ENCODE peak calls at places on chromosomes 1 and 21, in five cellular contexts. One of them, this sample, is unnamed.

GRCh38 chr1:66401244-66401643 is 132.7 kb upstream of the SGIP1 start:
- DNase-seq in endothelial cell of umbilical vein: no peak
- DNase-seq in HepG2: no peak
- DNase-seq in A549: no peak
- DNase-seq in GM12878: no peak
- DNase-seq in this sample: no peak

GRCh38 chr1:29282924-29283803 is 46.8 kb downstream of the PTPRU start:
- DNase-seq in A549: peak
- DNase-seq in endothelial cell of umbilical vein: peak
- DNase-seq in HepG2: peak
- DNase-seq in GM12878: no peak
- DNase-seq in this sample: peak

GRCh38 chr1:57632401-57632800 is 208.5 kb upstream of the DAB1 start:
- DNase-seq in HepG2: no peak
- DNase-seq in endothelial cell of umbilical vein: peak
- DNase-seq in A549: no peak
- DNase-seq in GM12878: no peak
- DNase-seq in this sample: no peak

GRCh38 chr1:201531551-201532425 is 7.1 kb upstream of the NAV1 start:
- DNase-seq in endothelial cell of umbilical vein: no peak
- DNase-seq in GM12878: no peak
- DNase-seq in HepG2: no peak
- DNase-seq in A549: no peak
- DNase-seq in this sample: peak

GRCh38 chr1:233509596-233509995 is 104.3 kb upstream of the KCNK1 start:
- DNase-seq in endothelial cell of umbilical vein: no peak
- DNase-seq in A549: no peak
- DNase-seq in GM12878: no peak
- DNase-seq in HepG2: no peak
- DNase-seq in this sample: no peak

GRCh38 chr1:75727571-75727970 is 3.1 kb downstream of the ACADM start:
- DNase-seq in A549: no peak
- DNase-seq in endothelial cell of umbilical vein: no peak
- DNase-seq in HepG2: no peak
- DNase-seq in GM12878: no peak
- DNase-seq in this sample: no peak

GRCh38 chr1:205590457-205590768 is 41.4 kb downstream of the ELK4 start:
- DNase-seq in endothelial cell of umbilical vein: no peak
- DNase-seq in HepG2: no peak
- DNase-seq in A549: no peak
- DNase-seq in GM12878: no peak
- DNase-seq in this sample: no peak

GRCh38 chr1:67031848-67032247 is 22.1 kb downstream of the SLC35D1 start:
- DNase-seq in A549: no peak
- DNase-seq in endothelial cell of umbilical vein: no peak
- DNase-seq in GM12878: no peak
- DNase-seq in HepG2: no peak
- DNase-seq in this sample: no peak

GRCh38 chr21:25375675-25376074 is 231.6 kb downstream of the MRPL39 start:
- DNase-seq in endothelial cell of umbilical vein: peak
- DNase-seq in GM12878: no peak
- DNase-seq in HepG2: no peak
- DNase-seq in A549: no peak
- DNase-seq in this sample: no peak

GRCh38 chr21:32094792-32095191 is 184.1 kb downstream of the MIS18A start:
- DNase-seq in HepG2: no peak
- DNase-seq in A549: peak
- DNase-seq in GM12878: no peak
- DNase-seq in endothelial cell of umbilical vein: peak
- DNase-seq in this sample: no peak

DNA sequence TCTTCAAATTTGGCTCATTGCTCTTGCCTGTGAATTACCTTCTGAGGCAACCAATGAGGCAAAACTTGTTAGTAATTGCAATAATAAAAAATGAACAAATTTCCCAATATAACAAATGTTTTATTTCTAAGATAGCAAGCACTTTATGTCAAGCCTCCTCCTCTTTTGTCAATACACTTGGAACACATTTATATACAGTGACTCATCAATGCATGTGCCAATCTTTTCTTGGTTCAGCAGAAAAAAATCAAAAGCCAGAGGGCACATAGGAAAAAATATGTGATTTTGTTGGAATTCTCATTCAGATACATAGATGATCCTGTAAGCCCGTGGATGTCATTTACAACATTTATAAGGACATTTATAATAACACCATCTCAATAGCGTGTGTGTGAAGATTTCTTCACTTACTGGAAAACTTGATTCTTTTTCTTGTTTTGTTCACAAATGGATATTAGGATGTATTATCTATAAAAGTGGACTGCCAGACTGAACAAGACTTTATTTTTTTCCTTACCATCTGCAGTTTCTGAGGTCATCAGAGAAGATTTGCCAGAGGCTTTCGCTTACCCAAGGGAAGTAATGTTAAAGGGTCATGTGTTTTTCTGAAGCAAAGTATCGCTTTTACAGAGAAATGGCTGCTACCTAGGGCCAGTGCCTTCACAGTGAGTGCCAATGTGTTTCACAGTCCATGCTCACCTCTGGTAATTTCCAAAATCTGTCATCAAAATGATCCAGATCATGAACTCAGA is 645.7 kb upstream of the PTBP2 start:
- DNase-seq in A549: no peak
- DNase-seq in GM12878: no peak
- DNase-seq in HepG2: no peak
- DNase-seq in endothelial cell of umbilical vein: peak
- DNase-seq in this sample: no peak
- TF ChIP-seq MAX in A549: no peak
- TF ChIP-seq MAX in GM12878: no peak
- TF ChIP-seq MAX in HepG2: no peak
- TF ChIP-seq MAX in endothelial cell of umbilical vein: no peak
- TF ChIP-seq MAX in this sample: no peak

GRCh38 chr21:42652527-42653491 is 612 bp upstream of the PDE9A start:
- DNase-seq in endothelial cell of umbilical vein: peak
- DNase-seq in A549: peak
- DNase-seq in HepG2: peak
- DNase-seq in GM12878: no peak
- DNase-seq in this sample: no peak
- TF ChIP-seq MYC in endothelial cell of umbilical vein: no peak
- TF ChIP-seq MYC in A549: no peak
- TF ChIP-seq MYC in HepG2: peak
- TF ChIP-seq MYC in GM12878: no peak
- TF ChIP-seq MYC in this sample: no peak

GRCh38 chr1:206609229-206609991 is 2.9 kb downstream of the EIF2D start:
- DNase-seq in endothelial cell of umbilical vein: peak
- DNase-seq in HepG2: no peak
- DNase-seq in GM12878: peak
- DNase-seq in A549: no peak
- DNase-seq in this sample: no peak

GRCh38 chr1:206608108-206608698 is 4.1 kb downstream of the EIF2D start:
- DNase-seq in endothelial cell of umbilical vein: peak
- DNase-seq in HepG2: peak
- DNase-seq in A549: peak
- DNase-seq in GM12878: no peak
- DNase-seq in this sample: peak

GRCh38 chr1:206606867-206607266 is 5.4 kb downstream of the EIF2D start:
- DNase-seq in GM12878: no peak
- DNase-seq in endothelial cell of umbilical vein: peak
- DNase-seq in HepG2: peak
- DNase-seq in A549: peak
- DNase-seq in this sample: peak

DNA sequence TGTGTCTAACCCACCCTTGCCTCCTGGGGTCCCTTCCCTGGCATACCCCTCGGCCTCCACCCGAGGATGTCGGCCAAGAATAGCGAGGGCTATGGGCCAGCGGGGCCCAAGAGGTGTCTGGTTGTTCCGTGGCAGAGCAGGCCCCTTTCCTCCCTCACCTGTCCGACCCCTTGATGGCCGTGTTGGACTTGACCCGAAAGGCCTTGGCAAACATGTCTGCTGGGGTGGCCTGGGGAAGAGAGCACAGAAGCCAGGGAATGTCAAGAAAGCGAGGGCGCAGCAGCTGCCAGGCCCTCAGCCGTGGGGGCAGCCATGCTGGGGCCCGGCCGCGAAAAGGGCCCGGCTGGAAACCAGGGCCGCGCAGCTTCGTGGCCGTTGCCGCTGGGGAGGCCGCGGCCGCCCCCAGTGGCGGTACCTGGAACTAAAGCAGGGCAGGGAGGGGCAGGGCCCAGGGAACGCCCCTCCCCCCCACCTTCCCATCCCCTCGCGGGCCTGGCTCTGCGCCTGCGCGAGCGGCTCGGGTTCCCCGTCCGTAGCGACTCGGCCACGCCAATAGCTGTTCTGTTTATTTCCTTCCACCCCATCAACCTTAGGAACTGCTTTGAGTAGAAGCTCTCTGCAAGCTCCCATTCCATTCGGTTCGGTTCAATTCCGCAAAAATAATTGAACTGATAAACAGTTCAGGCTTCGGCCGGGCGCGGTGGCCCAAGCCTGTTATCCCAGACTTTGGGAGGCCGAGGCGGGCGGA is at the start of gene EIF2D:
- DNase-seq in A549: peak
- DNase-seq in GM12878: peak
- DNase-seq in HepG2: peak
- DNase-seq in endothelial cell of umbilical vein: peak
- DNase-seq in this sample: peak
- TF ChIP-seq POLR2A in A549: peak
- TF ChIP-seq POLR2A in GM12878: peak
- TF ChIP-seq POLR2A in HepG2: peak
- TF ChIP-seq POLR2A in endothelial cell of umbilical vein: peak
- TF ChIP-seq POLR2A in this sample: peak

DNA sequence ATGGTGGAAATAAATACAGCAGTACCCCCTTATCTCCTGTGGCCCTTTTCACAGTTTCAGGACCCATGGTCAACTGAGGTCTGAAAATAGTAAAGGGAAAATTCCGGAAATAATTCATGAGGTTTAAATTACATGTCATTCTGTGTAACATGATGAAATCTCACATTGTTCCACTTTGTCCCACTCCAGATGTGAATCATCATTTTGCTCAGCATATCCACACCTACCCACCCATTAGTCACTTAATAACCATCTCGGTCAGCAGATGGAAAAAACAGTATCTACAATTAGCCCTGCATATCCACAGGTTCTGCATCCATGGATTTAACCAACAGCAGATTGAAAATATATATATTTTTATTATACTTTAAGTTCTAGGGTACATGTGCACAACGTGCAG is 86.9 kb upstream of the GORAB start:
- DNase-seq in endothelial cell of umbilical vein: no peak
- DNase-seq in A549: no peak
- DNase-seq in HepG2: no peak
- DNase-seq in GM12878: no peak
- DNase-seq in this sample: no peak
- TF ChIP-seq MAX in endothelial cell of umbilical vein: no peak
- TF ChIP-seq MAX in A549: no peak
- TF ChIP-seq MAX in HepG2: no peak
- TF ChIP-seq MAX in GM12878: no peak
- TF ChIP-seq MAX in this sample: no peak

DNA sequence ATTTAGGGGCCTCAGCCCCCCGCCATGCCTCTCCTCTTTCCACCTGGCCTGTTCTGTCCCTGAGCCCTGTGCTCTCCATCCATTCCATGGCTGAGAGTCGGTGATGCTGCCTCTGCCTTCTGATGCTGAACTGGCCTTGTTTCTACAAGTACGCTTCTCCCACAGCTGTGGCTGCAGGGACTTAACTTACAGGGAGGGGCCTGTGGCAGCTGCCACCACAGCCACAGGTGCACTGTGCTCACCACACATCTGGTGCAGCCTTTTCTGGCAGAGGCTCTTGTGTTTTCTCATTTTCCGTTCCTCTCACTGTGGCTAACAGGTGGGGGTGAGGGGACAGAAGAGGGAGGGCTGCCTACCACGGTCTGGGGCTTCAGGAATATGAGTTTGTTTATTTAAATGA is 4.2 kb downstream of the FMO1 start:
- DNase-seq in GM12878: peak
- DNase-seq in endothelial cell of umbilical vein: no peak
- DNase-seq in HepG2: no peak
- DNase-seq in A549: no peak
- DNase-seq in this sample: no peak
- TF ChIP-seq MYC in GM12878: no peak
- TF ChIP-seq MYC in endothelial cell of umbilical vein: no peak
- TF ChIP-seq MYC in HepG2: no peak
- TF ChIP-seq MYC in A549: no peak
- TF ChIP-seq MYC in this sample: no peak